ENCODE peak calls at places on chromosomes 16 and 17, in ten cellular contexts. M, L, H, P, X, E, A, V, N and G are unnamed samples.

GRCh38 chr17:36608794-36609497 is 7.6 kb downstream of the MRM1 start:
- DNase-seq in P (no peak), N (peak), V (peak), H (no peak), A (peak), M (peak), X (no peak), E (no peak), L (no peak), G (peak)

GRCh38 chr16:65249768-65250167 is 127.9 kb upstream of the CDH11 start:
- DNase-seq in X (peak), V (no peak), N (peak), H (peak), A (peak), L (no peak), P (no peak), M (peak), E (no peak), G (peak)

GRCh38 chr17:42612013-42612412 is 2.5 kb downstream of the TUBG1 start:
- DNase-seq in H (no peak), X (no peak), A (no peak), E (no peak), M (no peak), V (no peak), P (no peak), N (no peak), L (no peak), G (no peak)

GRCh38 chr17:10614536-10615155 is 42.5 kb downstream of the MYH3 start:
- DNase-seq in V (peak), E (peak), M (peak), X (no peak), P (no peak), H (no peak), L (no peak), N (peak), A (no peak), G (peak)

GRCh38 chr17:65629234-65629690 is 67.8 kb upstream of the AXIN2 start:
- DNase-seq in M (no peak), L (no peak), N (no peak), P (no peak), A (no peak), V (no peak), E (no peak), X (no peak), H (no peak), G (no peak)

GRCh38 chr17:10192963-10193362 is 5.4 kb downstream of the GAS7 start:
- DNase-seq in E (no peak), A (peak), L (no peak), N (no peak), H (no peak), X (no peak), P (no peak), V (no peak), M (no peak), G (no peak)

GRCh38 chr17:21418446-21419298 is 42.5 kb downstream of the KCNJ12 start:
- DNase-seq in H (peak), X (no peak), L (no peak), E (no peak), P (no peak), A (no peak), N (no peak), M (no peak), V (no peak), G (no peak)

GRCh38 chr17:2343421-2343820 is 6.1 kb downstream of the SGSM2 start:
- DNase-seq in N (no peak), E (no peak), V (peak), M (no peak), A (no peak), X (no peak), P (no peak), H (no peak), L (peak), G (peak)

GRCh38 chr17:32516940-32517711 is 30.3 kb downstream of the CDK5R1 start:
- DNase-seq in L (no peak), A (no peak), M (no peak), P (no peak), H (no peak), X (no peak), V (no peak), E (no peak), N (no peak), G (no peak)

GRCh38 chr17:47698749-47699535 is 5.0 kb downstream of the TBKBP1 start:
- DNase-seq in N (peak), V (peak), X (peak), A (peak), M (peak), P (peak), L (peak), H (peak), E (peak), G (peak)

GRCh38 chr16:2751577-2752034 is 832 bp upstream of the SRRM2 start:
- DNase-seq in H (peak), P (peak), X (no peak), M (no peak), L (no peak), E (peak), N (peak), V (peak), A (peak), G (no peak)

GRCh38 chr16:7313170-7313569 is 19.5 kb upstream of the RBFOX1 start:
- DNase-seq in P (no peak), N (peak), E (no peak), L (no peak), M (peak), X (no peak), H (no peak), V (no peak), A (no peak), G (no peak)

GRCh38 chr17:65041518-65041917 is 15.0 kb downstream of the GNA13 start:
- DNase-seq in E (no peak), A (no peak), N (no peak), L (no peak), M (no peak), H (no peak), X (no peak), V (no peak), P (no peak), G (no peak)

DNA sequence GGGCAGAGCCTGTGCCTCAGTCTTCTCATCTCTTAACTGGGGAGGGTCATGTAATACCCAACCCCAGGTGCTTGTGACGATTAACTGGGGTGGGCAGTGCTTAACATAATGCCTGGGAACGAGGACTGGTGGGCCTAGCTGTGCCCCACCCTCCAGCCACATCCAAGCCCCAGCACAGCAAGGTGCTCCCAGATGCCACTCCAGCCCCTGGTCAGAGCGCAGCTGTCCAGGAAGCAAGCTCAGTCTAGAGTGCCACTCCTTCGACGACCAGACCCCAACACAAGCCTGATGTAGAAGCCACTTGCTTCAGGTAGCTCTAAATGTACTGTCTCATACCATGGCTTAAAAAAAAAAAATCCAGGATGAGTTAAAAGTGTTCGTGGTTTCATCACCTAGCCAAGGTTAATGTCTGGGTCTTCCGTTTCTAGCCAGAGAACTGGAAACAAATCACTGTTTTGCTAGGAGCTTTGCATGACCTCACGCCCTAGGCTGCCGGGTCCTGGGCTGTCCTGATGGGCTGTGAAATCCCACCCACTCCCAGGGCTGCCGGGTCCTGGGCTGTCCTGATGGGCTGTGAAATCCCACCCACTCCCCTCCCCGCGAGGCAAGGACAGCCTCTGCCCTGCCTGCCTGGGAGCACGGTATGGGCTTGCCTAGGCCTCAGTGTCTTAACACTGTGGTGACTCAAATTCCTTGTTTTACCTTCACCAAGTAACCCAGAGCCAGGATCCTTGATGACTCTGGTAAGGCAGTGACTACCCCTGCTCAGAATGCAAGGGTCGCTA is 7.7 kb downstream of the MIEF2 start:
- DNase-seq in A (no peak), H (no peak), L (no peak), E (no peak), V (peak), X (no peak), P (no peak), N (peak), M (peak), G (no peak)
- H3K27ac ChIP-seq in A (no peak), H (no peak), L (no peak), E (no peak), V (no peak), X (no peak), P (no peak), N (peak), M (peak), G (no peak)

GRCh38 chr16:49484936-49485335 is 111.3 kb downstream of the C16orf78 start:
- DNase-seq in M (no peak), P (peak), A (no peak), X (no peak), L (no peak), V (no peak), E (no peak), H (no peak), N (no peak), G (no peak)
- H3K27ac ChIP-seq in M (no peak), P (no peak), A (no peak), X (no peak), L (no peak), V (no peak), E (no peak), H (no peak), N (no peak), G (no peak)

GRCh38 chr17:11836508-11836907 is 160.8 kb downstream of the ZNF18 start:
- DNase-seq in M (no peak), X (no peak), E (no peak), A (no peak), V (no peak), P (no peak), H (no peak), L (no peak), N (no peak), G (no peak)
- H3K27ac ChIP-seq in M (no peak), X (no peak), E (no peak), A (no peak), V (no peak), P (no peak), H (no peak), L (no peak), N (no peak), G (no peak)

DNA sequence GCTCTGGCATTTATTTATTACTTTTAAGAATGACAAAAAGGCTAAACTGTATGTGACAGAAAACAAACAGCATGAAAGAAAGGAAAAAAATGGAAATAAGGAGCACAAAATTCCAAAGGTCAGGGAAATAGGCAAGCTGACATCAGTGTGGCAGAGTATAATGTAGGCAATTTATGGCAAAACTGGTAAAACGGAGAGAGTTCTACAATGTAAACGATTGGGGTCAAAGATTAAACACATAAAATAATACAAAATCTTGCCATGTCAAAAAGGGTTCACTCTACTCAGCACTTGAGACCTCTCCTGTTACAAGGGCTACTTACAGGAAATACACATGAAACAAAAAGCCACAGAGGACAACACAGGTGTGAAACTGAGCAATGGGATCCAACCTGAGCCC is 47.0 kb upstream of the CDRT4 start:
- DNase-seq in X (no peak), V (no peak), N (no peak), E (no peak), A (no peak), M (no peak), P (no peak), H (no peak), L (no peak), G (no peak)
- H3K27ac ChIP-seq in X (no peak), V (no peak), N (no peak), E (no peak), A (no peak), M (peak), P (peak), H (no peak), L (no peak), G (no peak)

GRCh38 chr17:304461-304860 is 48.1 kb downstream of the RPH3AL start:
- DNase-seq in M (peak), A (no peak), N (peak), X (no peak), P (no peak), H (peak), L (no peak), V (no peak), E (no peak), G (no peak)

GRCh38 chr17:300881-301280 is 51.7 kb downstream of the RPH3AL start:
- DNase-seq in H (peak), N (no peak), V (no peak), M (no peak), E (no peak), A (peak), P (peak), L (no peak), X (no peak), G (no peak)

GRCh38 chr17:301681-302299 is 50.8 kb downstream of the RPH3AL start:
- DNase-seq in L (no peak), E (no peak), M (no peak), H (peak), A (peak), N (no peak), X (no peak), V (no peak), P (no peak), G (peak)

GRCh38 chr17:303161-303560 is 49.4 kb downstream of the RPH3AL start:
- DNase-seq in V (no peak), A (peak), X (no peak), E (no peak), M (no peak), L (no peak), N (no peak), P (no peak), H (peak), G (no peak)

DNA sequence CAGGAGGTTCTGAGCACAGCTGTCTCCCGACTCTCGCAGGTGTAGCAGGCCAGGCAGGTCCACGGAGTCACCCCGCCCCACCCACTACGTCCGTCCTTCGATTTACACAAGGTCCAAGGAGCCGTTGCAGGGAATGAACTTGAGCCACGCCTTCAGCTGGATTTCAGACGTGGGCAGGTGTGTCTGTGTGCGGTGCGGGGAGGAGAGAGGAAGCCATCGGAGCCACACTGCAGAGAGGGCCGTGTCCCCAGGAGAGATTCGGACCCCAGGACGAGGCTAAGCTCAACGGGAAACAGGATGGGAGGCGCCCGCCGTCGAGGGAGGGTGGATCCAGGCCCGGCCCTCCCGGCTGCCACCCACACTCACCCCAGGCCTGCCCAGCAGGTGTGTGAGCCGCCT is 50.3 kb downstream of the RPH3AL start:
- DNase-seq in P (no peak), A (peak), X (no peak), H (peak), M (peak), L (no peak), E (no peak), V (no peak), N (no peak), G (peak)
- H3K27ac ChIP-seq in P (peak), A (no peak), X (peak), H (peak), M (peak), L (no peak), E (no peak), V (no peak), N (no peak), G (peak)

GRCh38 chr17:19958023-19958422 is 19.6 kb downstream of the AKAP10 start:
- DNase-seq in L (no peak), V (peak), P (no peak), E (peak), X (no peak), H (no peak), M (peak), A (no peak), N (peak), G (no peak)
- H3K27ac ChIP-seq in L (no peak), V (peak), P (no peak), E (peak), X (peak), H (no peak), M (peak), A (no peak), N (peak), G (no peak)

GRCh38 chr17:12288007-12288406 is 267.3 kb downstream of the MAP2K4 start:
- DNase-seq in N (no peak), M (peak), E (no peak), P (no peak), A (no peak), L (no peak), H (no peak), V (no peak), X (no peak), G (no peak)

GRCh38 chr17:12290207-12290606 is 269.5 kb downstream of the MAP2K4 start:
- DNase-seq in A (peak), P (no peak), L (no peak), X (no peak), H (no peak), N (no peak), V (no peak), E (no peak), M (no peak), G (no peak)
- H3K27ac ChIP-seq in A (peak), P (no peak), L (no peak), X (no peak), H (no peak), N (no peak), V (no peak), E (no peak), M (no peak), G (no peak)

GRCh38 chr17:17712268-17712924 is 31.1 kb downstream of the RAI1 start:
- DNase-seq in H (no peak), L (no peak), N (no peak), V (peak), M (peak), X (no peak), A (no peak), E (no peak), P (no peak), G (no peak)

GRCh38 chr17:17716837-17717523 is 35.7 kb downstream of the RAI1 start:
- DNase-seq in N (no peak), V (no peak), H (no peak), X (no peak), L (no peak), A (no peak), P (no peak), M (no peak), E (no peak), G (no peak)

GRCh38 chr17:17713839-17714238 is 32.6 kb downstream of the RAI1 start:
- DNase-seq in V (no peak), H (peak), P (no peak), E (no peak), M (peak), N (no peak), A (peak), X (peak), L (no peak), G (no peak)

GRCh38 chr17:17714261-17714866 is 33.1 kb downstream of the RAI1 start:
- DNase-seq in X (no peak), L (no peak), N (no peak), H (no peak), P (no peak), V (no peak), E (no peak), A (no peak), M (no peak), G (no peak)

GRCh38 chr17:17714879-17715278 is 33.6 kb downstream of the RAI1 start:
- DNase-seq in A (no peak), V (no peak), H (no peak), M (no peak), E (no peak), X (no peak), P (no peak), L (no peak), N (no peak), G (no peak)
- H3K27ac ChIP-seq in A (peak), V (no peak), H (no peak), M (peak), E (peak), X (peak), P (peak), L (no peak), N (no peak), G (peak)

DNA sequence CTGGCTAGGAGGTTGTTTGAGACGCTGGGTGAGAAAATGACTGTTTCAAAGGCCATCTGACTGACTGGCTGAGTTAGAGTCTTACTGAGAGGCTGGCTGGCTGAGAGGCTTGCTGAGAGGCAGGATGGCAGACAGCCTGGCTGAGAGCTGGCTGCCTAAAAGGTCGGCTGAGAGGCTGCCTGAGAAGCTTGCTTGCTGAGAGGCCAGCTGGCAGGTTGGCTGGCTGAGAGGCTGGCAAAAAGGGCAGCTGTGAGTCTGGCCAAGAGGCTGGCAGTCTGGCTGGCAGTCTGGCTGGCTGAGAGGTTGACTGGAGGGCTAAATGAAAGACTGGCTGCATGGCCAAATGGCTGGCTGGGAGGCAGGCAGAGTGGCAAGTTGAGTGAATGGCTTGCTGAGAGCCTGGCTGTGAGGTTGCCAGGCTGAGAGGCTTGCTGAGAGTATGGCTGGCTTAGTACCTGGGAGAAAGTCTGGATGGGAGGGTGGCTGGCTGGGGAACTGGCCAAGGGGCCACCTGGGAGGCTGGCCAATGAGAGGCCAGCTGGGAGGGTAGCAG is 35.3 kb upstream of the ACSM2B start:
- DNase-seq in E (no peak), V (no peak), H (no peak), X (peak), A (peak), N (no peak), L (no peak), M (no peak), P (no peak), G (no peak)
- H3K27ac ChIP-seq in E (no peak), V (no peak), H (no peak), X (no peak), A (peak), N (no peak), L (no peak), M (no peak), P (no peak), G (no peak)